ENCODE peak calls at places on chromosome 16, in nine cellular contexts. One of them, this sample, is unnamed.

GRCh38 chr16:12236491-12237030 is 260.0 kb downstream of the SNX29 start:
- DNase-seq in CD8-positive, alpha-beta memory T cell: no peak
- DNase-seq in colonic mucosa: no peak
- DNase-seq in neural progenitor cell: no peak
- DNase-seq in heart right ventricle: no peak
- DNase-seq in IMR-90: peak
- DNase-seq in AG10803: no peak
- DNase-seq in HCT116: no peak
- DNase-seq in AG04450: no peak
- DNase-seq in this sample: no peak

GRCh38 chr16:81627024-81627423 is 152.1 kb upstream of the PLCG2 start:
- DNase-seq in HCT116: no peak
- DNase-seq in IMR-90: peak
- DNase-seq in CD8-positive, alpha-beta memory T cell: no peak
- DNase-seq in neural progenitor cell: no peak
- DNase-seq in AG04450: no peak
- DNase-seq in colonic mucosa: no peak
- DNase-seq in AG10803: peak
- DNase-seq in heart right ventricle: no peak
- DNase-seq in this sample: no peak

GRCh38 chr16:73610160-73610559 is 562.2 kb upstream of the ZFHX3 start:
- DNase-seq in AG04450: no peak
- DNase-seq in heart right ventricle: no peak
- DNase-seq in IMR-90: no peak
- DNase-seq in colonic mucosa: no peak
- DNase-seq in neural progenitor cell: no peak
- DNase-seq in HCT116: no peak
- DNase-seq in CD8-positive, alpha-beta memory T cell: no peak
- DNase-seq in AG10803: no peak
- DNase-seq in this sample: no peak

GRCh38 chr16:3961449-3961849 is 80.9 kb upstream of the CREBBP start:
- DNase-seq in HCT116: no peak
- DNase-seq in neural progenitor cell: no peak
- DNase-seq in IMR-90: peak
- DNase-seq in heart right ventricle: no peak
- DNase-seq in AG10803: peak
- DNase-seq in AG04450: no peak
- DNase-seq in CD8-positive, alpha-beta memory T cell: no peak
- DNase-seq in colonic mucosa: no peak
- DNase-seq in this sample: no peak

GRCh38 chr16:73204359-73205152 is 156.6 kb upstream of the ZFHX3 start:
- DNase-seq in CD8-positive, alpha-beta memory T cell: no peak
- DNase-seq in AG10803: no peak
- DNase-seq in neural progenitor cell: no peak
- DNase-seq in IMR-90: no peak
- DNase-seq in HCT116: no peak
- DNase-seq in heart right ventricle: no peak
- DNase-seq in colonic mucosa: peak
- DNase-seq in AG04450: no peak
- DNase-seq in this sample: no peak

GRCh38 chr16:4798456-4798855 is 3.3 kb downstream of the SMIM22 start:
- DNase-seq in CD8-positive, alpha-beta memory T cell: no peak
- DNase-seq in HCT116: no peak
- DNase-seq in IMR-90: no peak
- DNase-seq in neural progenitor cell: no peak
- DNase-seq in AG10803: no peak
- DNase-seq in AG04450: no peak
- DNase-seq in colonic mucosa: no peak
- DNase-seq in heart right ventricle: no peak
- DNase-seq in this sample: no peak

GRCh38 chr16:20857281-20857680 is 42.9 kb downstream of the DCUN1D3 start:
- DNase-seq in CD8-positive, alpha-beta memory T cell: no peak
- DNase-seq in AG04450: no peak
- DNase-seq in neural progenitor cell: no peak
- DNase-seq in heart right ventricle: no peak
- DNase-seq in AG10803: no peak
- DNase-seq in HCT116: no peak
- DNase-seq in colonic mucosa: no peak
- DNase-seq in IMR-90: no peak
- DNase-seq in this sample: no peak

GRCh38 chr16:61936522-61936921 is 99.7 kb downstream of the CDH8 start:
- DNase-seq in colonic mucosa: no peak
- DNase-seq in AG10803: no peak
- DNase-seq in neural progenitor cell: peak
- DNase-seq in CD8-positive, alpha-beta memory T cell: no peak
- DNase-seq in AG04450: no peak
- DNase-seq in IMR-90: no peak
- DNase-seq in HCT116: no peak
- DNase-seq in heart right ventricle: no peak
- DNase-seq in this sample: no peak

GRCh38 chr16:77675464-77676324 is 46.6 kb upstream of the NUDT7 start:
- DNase-seq in AG10803: peak
- DNase-seq in CD8-positive, alpha-beta memory T cell: peak
- DNase-seq in AG04450: peak
- DNase-seq in colonic mucosa: peak
- DNase-seq in HCT116: peak
- DNase-seq in neural progenitor cell: peak
- DNase-seq in IMR-90: peak
- DNase-seq in heart right ventricle: peak
- DNase-seq in this sample: peak

GRCh38 chr16:63744077-63744874 is 1377.6 kb downstream of the CDH11 start:
- DNase-seq in colonic mucosa: no peak
- DNase-seq in neural progenitor cell: no peak
- DNase-seq in CD8-positive, alpha-beta memory T cell: no peak
- DNase-seq in AG04450: no peak
- DNase-seq in heart right ventricle: no peak
- DNase-seq in HCT116: no peak
- DNase-seq in AG10803: no peak
- DNase-seq in IMR-90: no peak
- DNase-seq in this sample: no peak

GRCh38 chr16:69476920-69477418 is 52.5 kb downstream of the CYB5B start:
- DNase-seq in heart right ventricle: no peak
- DNase-seq in IMR-90: peak
- DNase-seq in neural progenitor cell: no peak
- DNase-seq in colonic mucosa: no peak
- DNase-seq in CD8-positive, alpha-beta memory T cell: no peak
- DNase-seq in AG10803: peak
- DNase-seq in HCT116: peak
- DNase-seq in AG04450: peak
- DNase-seq in this sample: peak

GRCh38 chr16:69727916-69728270 is 1.5 kb upstream of the NQO1 start:
- DNase-seq in heart right ventricle: no peak
- DNase-seq in AG10803: no peak
- DNase-seq in colonic mucosa: no peak
- DNase-seq in IMR-90: no peak
- DNase-seq in HCT116: no peak
- DNase-seq in CD8-positive, alpha-beta memory T cell: no peak
- DNase-seq in neural progenitor cell: no peak
- DNase-seq in AG04450: no peak
- DNase-seq in this sample: no peak

DNA sequence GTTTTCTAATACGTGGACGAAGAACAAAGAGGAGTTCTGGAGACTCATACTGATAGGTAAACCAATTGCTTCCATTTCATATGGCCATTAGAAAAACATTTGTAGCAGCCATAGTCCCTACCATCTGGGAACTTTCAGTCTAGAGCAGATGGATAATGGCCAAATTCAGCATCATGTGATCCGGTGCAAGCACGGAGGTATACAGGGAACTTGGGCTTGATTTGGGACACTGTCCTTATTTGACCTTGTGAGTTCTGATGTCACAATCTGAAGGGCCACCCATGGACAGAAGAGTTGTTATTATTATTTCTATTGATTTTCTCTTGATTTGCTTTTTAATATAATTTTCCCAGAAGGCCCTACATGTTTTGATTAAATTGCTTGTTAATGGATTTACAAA is 154.6 kb upstream of the ZNF267 start:
- DNase-seq in neural progenitor cell: no peak
- DNase-seq in IMR-90: no peak
- DNase-seq in heart right ventricle: no peak
- DNase-seq in HCT116: no peak
- DNase-seq in colonic mucosa: no peak
- DNase-seq in CD8-positive, alpha-beta memory T cell: no peak
- DNase-seq in AG04450: no peak
- DNase-seq in AG10803: no peak
- DNase-seq in this sample: no peak
- H3K4me3 ChIP-seq in neural progenitor cell: no peak
- H3K4me3 ChIP-seq in IMR-90: no peak
- H3K4me3 ChIP-seq in heart right ventricle: no peak
- H3K4me3 ChIP-seq in HCT116: no peak
- H3K4me3 ChIP-seq in colonic mucosa: no peak
- H3K4me3 ChIP-seq in CD8-positive, alpha-beta memory T cell: no peak
- H3K4me3 ChIP-seq in AG04450: no peak
- H3K4me3 ChIP-seq in AG10803: no peak
- H3K4me3 ChIP-seq in this sample: no peak

GRCh38 chr16:56670640-56670934 is 973 bp downstream of the MT1H start:
- DNase-seq in IMR-90: no peak
- DNase-seq in AG10803: no peak
- DNase-seq in CD8-positive, alpha-beta memory T cell: no peak
- DNase-seq in neural progenitor cell: no peak
- DNase-seq in heart right ventricle: no peak
- DNase-seq in HCT116: no peak
- DNase-seq in colonic mucosa: no peak
- DNase-seq in AG04450: no peak
- DNase-seq in this sample: no peak

GRCh38 chr16:56667581-56668571 is at the start of gene MT1G:
- DNase-seq in colonic mucosa: peak
- DNase-seq in CD8-positive, alpha-beta memory T cell: no peak
- DNase-seq in HCT116: no peak
- DNase-seq in AG04450: no peak
- DNase-seq in neural progenitor cell: no peak
- DNase-seq in IMR-90: no peak
- DNase-seq in heart right ventricle: peak
- DNase-seq in AG10803: no peak
- DNase-seq in this sample: no peak

GRCh38 chr16:56671706-56672105 is 2.1 kb downstream of the MT1H start:
- DNase-seq in heart right ventricle: no peak
- DNase-seq in AG04450: no peak
- DNase-seq in HCT116: no peak
- DNase-seq in IMR-90: peak
- DNase-seq in CD8-positive, alpha-beta memory T cell: no peak
- DNase-seq in neural progenitor cell: no peak
- DNase-seq in colonic mucosa: no peak
- DNase-seq in AG10803: no peak
- DNase-seq in this sample: no peak

GRCh38 chr16:56669840-56670639 is 426 bp downstream of the MT1H start:
- DNase-seq in IMR-90: no peak
- DNase-seq in neural progenitor cell: no peak
- DNase-seq in CD8-positive, alpha-beta memory T cell: no peak
- DNase-seq in HCT116: no peak
- DNase-seq in AG10803: no peak
- DNase-seq in AG04450: no peak
- DNase-seq in colonic mucosa: no peak
- DNase-seq in heart right ventricle: no peak
- DNase-seq in this sample: no peak

DNA sequence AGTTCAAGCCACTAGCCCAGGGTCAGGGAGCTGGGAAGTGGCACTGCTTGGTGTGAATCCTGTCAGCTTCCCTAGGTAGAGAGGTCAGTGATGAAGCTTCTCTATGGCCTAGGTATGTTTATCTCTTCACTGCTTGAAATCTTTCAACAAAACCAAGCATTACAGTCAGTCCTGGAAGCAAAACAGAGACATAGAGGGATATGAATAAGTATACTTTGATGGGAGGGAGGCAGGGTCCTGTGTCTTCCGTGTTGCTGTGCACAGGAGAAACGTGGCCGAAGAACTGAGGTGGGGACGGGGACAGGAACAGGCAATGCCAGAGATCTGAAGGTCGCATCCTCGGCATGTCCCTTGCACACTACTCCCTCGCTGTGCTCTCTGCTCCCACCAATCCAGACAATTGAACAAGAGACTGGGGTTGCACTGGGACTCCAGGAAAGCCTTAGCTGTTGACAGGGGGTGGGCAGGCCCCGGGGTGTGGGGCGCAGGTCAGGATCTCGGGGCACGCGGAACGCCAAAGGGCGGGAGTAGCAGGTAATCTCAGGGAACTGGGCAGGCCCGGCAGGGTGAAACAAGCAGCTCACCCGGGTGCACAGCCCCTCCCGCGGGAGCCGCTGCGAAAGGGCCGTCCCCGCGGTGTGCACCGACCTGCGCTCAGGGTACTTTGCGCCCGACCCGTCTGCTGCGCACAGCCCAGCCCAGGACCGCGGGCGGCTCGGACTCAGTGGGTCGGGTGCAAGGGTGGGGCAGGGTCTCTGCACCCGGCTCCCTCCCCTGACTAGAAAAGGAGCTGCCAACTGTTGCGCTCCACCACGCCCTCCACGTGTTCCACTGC is at the start of gene MT1H:
- DNase-seq in AG10803: no peak
- DNase-seq in IMR-90: no peak
- DNase-seq in HCT116: no peak
- DNase-seq in heart right ventricle: no peak
- DNase-seq in neural progenitor cell: no peak
- DNase-seq in CD8-positive, alpha-beta memory T cell: no peak
- DNase-seq in AG04450: no peak
- DNase-seq in colonic mucosa: peak
- DNase-seq in this sample: no peak
- H3K4me3 ChIP-seq in AG10803: no peak
- H3K4me3 ChIP-seq in IMR-90: no peak
- H3K4me3 ChIP-seq in HCT116: no peak
- H3K4me3 ChIP-seq in heart right ventricle: no peak
- H3K4me3 ChIP-seq in neural progenitor cell: no peak
- H3K4me3 ChIP-seq in CD8-positive, alpha-beta memory T cell: no peak
- H3K4me3 ChIP-seq in AG04450: no peak
- H3K4me3 ChIP-seq in colonic mucosa: no peak
- H3K4me3 ChIP-seq in this sample: no peak

GRCh38 chr16:10938321-10938720 is 3.9 kb downstream of the DEXI start:
- DNase-seq in AG04450: no peak
- DNase-seq in heart right ventricle: no peak
- DNase-seq in IMR-90: no peak
- DNase-seq in AG10803: no peak
- DNase-seq in colonic mucosa: peak
- DNase-seq in neural progenitor cell: no peak
- DNase-seq in HCT116: no peak
- DNase-seq in CD8-positive, alpha-beta memory T cell: no peak
- DNase-seq in this sample: no peak
- H3K4me3 ChIP-seq in AG04450: no peak
- H3K4me3 ChIP-seq in heart right ventricle: no peak
- H3K4me3 ChIP-seq in IMR-90: no peak
- H3K4me3 ChIP-seq in AG10803: peak
- H3K4me3 ChIP-seq in colonic mucosa: no peak
- H3K4me3 ChIP-seq in neural progenitor cell: no peak
- H3K4me3 ChIP-seq in HCT116: no peak
- H3K4me3 ChIP-seq in CD8-positive, alpha-beta memory T cell: peak
- H3K4me3 ChIP-seq in this sample: no peak

DNA sequence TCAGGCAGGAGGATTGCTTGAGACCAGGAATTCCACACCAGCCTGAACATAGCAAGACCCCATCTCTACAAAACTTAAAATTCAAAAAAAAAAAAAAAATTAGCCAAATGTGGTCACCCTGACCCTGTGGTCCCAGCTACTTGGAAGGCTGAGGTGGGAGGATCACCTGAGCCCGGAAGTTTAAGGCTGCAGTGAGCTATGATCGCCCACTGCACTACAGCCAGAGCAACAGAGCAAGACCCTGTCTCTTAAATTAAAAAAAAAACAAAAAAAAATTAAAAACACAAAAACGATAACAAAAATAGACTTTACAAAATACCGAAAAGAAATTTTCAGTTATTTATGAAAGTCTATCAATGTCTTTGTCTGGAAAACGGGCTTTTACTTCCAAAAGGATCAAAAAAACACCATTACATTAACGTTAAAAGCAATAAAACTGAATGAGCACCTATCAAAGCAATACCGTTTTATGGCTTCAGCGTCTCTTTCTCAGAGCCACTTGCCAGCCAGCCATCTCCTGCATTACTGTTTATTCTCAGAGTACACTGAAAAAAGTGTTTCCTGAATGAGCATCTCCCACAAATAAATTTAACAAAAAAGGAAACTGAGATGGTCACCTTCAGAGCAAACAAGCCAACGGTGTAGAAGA is 6.1 kb downstream of the USP7 start:
- DNase-seq in CD8-positive, alpha-beta memory T cell: no peak
- DNase-seq in neural progenitor cell: no peak
- DNase-seq in AG10803: no peak
- DNase-seq in IMR-90: no peak
- DNase-seq in colonic mucosa: peak
- DNase-seq in HCT116: no peak
- DNase-seq in AG04450: no peak
- DNase-seq in heart right ventricle: no peak
- DNase-seq in this sample: no peak
- H3K4me3 ChIP-seq in CD8-positive, alpha-beta memory T cell: peak
- H3K4me3 ChIP-seq in neural progenitor cell: no peak
- H3K4me3 ChIP-seq in AG10803: no peak
- H3K4me3 ChIP-seq in IMR-90: no peak
- H3K4me3 ChIP-seq in colonic mucosa: no peak
- H3K4me3 ChIP-seq in HCT116: no peak
- H3K4me3 ChIP-seq in AG04450: no peak
- H3K4me3 ChIP-seq in heart right ventricle: no peak
- H3K4me3 ChIP-seq in this sample: no peak